ENCODE peak calls at places on chromosomes 1 and 21, in four cellular contexts. One of them, this sample, is unnamed.

GRCh38 chr1:43185021-43185420 is 12.9 kb downstream of the CFAP57 start:
- DNase-seq in GM12878: no peak
- DNase-seq in HepG2: no peak
- DNase-seq in K562: no peak
- DNase-seq in this sample: no peak

GRCh38 chr1:236292425-236292824 is 10.7 kb upstream of the ERO1B start:
- DNase-seq in GM12878: no peak
- DNase-seq in HepG2: no peak
- DNase-seq in K562: no peak
- DNase-seq in this sample: no peak

GRCh38 chr1:233440952-233441401 is 113.5 kb downstream of the MAP3K21 start:
- DNase-seq in GM12878: peak
- DNase-seq in HepG2: peak
- DNase-seq in K562: peak
- DNase-seq in this sample: peak

GRCh38 chr1:44086722-44087474 is 31.7 kb upstream of the KLF17 start:
- DNase-seq in GM12878: no peak
- DNase-seq in HepG2: no peak
- DNase-seq in K562: no peak
- DNase-seq in this sample: no peak

GRCh38 chr1:164953095-164953494 is 394.1 kb downstream of the PBX1 start:
- DNase-seq in GM12878: no peak
- DNase-seq in HepG2: no peak
- DNase-seq in K562: no peak
- DNase-seq in this sample: no peak

GRCh38 chr1:21902378-21903012 is 34.6 kb downstream of the HSPG2 start:
- DNase-seq in GM12878: no peak
- DNase-seq in HepG2: no peak
- DNase-seq in K562: no peak
- DNase-seq in this sample: no peak

GRCh38 chr1:7422081-7422480 is 349.0 kb upstream of the VAMP3 start:
- DNase-seq in GM12878: no peak
- DNase-seq in HepG2: no peak
- DNase-seq in K562: no peak
- DNase-seq in this sample: peak

GRCh38 chr1:245888809-245889208 is 618.3 kb downstream of the SMYD3 start:
- DNase-seq in GM12878: peak
- DNase-seq in HepG2: peak
- DNase-seq in K562: no peak
- DNase-seq in this sample: peak

GRCh38 chr1:61341426-61341825 is 259.1 kb downstream of the NFIA start:
- DNase-seq in GM12878: no peak
- DNase-seq in HepG2: no peak
- DNase-seq in K562: no peak
- DNase-seq in this sample: no peak

GRCh38 chr1:54153548-54154439 is 994 bp upstream of the CDCP2 start:
- DNase-seq in GM12878: no peak
- DNase-seq in HepG2: peak
- DNase-seq in K562: no peak
- DNase-seq in this sample: peak

GRCh38 chr21:41808094-41808493 is 41.2 kb upstream of the RIPK4 start:
- DNase-seq in GM12878: no peak
- DNase-seq in HepG2: no peak
- DNase-seq in K562: no peak
- DNase-seq in this sample: no peak

GRCh38 chr1:92483442-92484170 is 3.1 kb downstream of the GFI1 start:
- DNase-seq in GM12878: no peak
- DNase-seq in HepG2: no peak
- DNase-seq in K562: no peak
- DNase-seq in this sample: peak

GRCh38 chr1:17098440-17099317 is 20.6 kb downstream of the PADI2 start:
- DNase-seq in GM12878: no peak
- DNase-seq in HepG2: no peak
- DNase-seq in K562: no peak
- DNase-seq in this sample: no peak

GRCh38 chr1:60936052-60936619 is 146.2 kb upstream of the NFIA start:
- DNase-seq in GM12878: no peak
- DNase-seq in HepG2: no peak
- DNase-seq in K562: no peak
- DNase-seq in this sample: no peak

GRCh38 chr1:77143529-77144121 is 75.6 kb downstream of the PIGK start:
- DNase-seq in GM12878: no peak
- DNase-seq in HepG2: no peak
- DNase-seq in K562: no peak
- DNase-seq in this sample: no peak

GRCh38 chr1:9594471-9595155 is 5.9 kb downstream of the TMEM201 start:
- DNase-seq in GM12878: no peak
- DNase-seq in HepG2: no peak
- DNase-seq in K562: no peak
- DNase-seq in this sample: no peak

GRCh38 chr21:34335316-34335715 is 28.5 kb upstream of the KCNE2 start:
- DNase-seq in GM12878: no peak
- DNase-seq in HepG2: no peak
- DNase-seq in K562: no peak
- DNase-seq in this sample: no peak

GRCh38 chr1:214857716-214858115 is 224.8 kb upstream of the KCNK2 start:
- DNase-seq in GM12878: no peak
- DNase-seq in HepG2: no peak
- DNase-seq in K562: no peak
- DNase-seq in this sample: no peak
- TF ChIP-seq CBFB in GM12878: no peak
- TF ChIP-seq CBFB in HepG2: no peak
- TF ChIP-seq CBFB in K562: no peak
- TF ChIP-seq CBFB in this sample: no peak

GRCh38 chr1:78839704-78840277 is 166.7 kb downstream of the ADGRL4 start:
- DNase-seq in GM12878: no peak
- DNase-seq in HepG2: peak
- DNase-seq in K562: peak
- DNase-seq in this sample: peak
- TF ChIP-seq ETV6 in GM12878: no peak
- TF ChIP-seq ETV6 in HepG2: no peak
- TF ChIP-seq ETV6 in K562: no peak
- TF ChIP-seq ETV6 in this sample: no peak

DNA sequence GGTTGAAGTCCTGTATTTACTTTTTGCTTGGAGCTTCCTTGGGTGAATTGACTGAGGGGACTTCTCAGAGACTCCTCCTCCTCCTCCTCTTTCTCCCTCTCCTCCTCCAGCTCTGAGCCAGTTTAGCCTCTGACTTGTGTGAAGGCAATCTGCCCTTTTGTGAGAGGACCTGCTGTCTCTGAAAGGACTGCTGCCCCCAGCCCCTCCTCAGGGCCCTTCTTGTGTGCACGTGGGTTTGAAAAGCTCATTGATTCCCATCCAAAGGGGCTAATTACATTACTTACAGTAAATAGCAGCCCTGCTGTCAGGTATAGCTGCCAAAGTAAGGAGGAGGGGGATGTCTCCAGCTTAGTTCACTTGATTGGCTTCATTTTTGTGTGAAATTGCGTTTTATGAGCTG is 2.0 kb upstream of the LHX9 start:
- DNase-seq in GM12878: no peak
- DNase-seq in HepG2: no peak
- DNase-seq in K562: no peak
- DNase-seq in this sample: no peak
- TF ChIP-seq CBFB in GM12878: no peak
- TF ChIP-seq CBFB in HepG2: no peak
- TF ChIP-seq CBFB in K562: no peak
- TF ChIP-seq CBFB in this sample: no peak

GRCh38 chr1:199132006-199132405 is 493.2 kb downstream of the PTPRC start:
- DNase-seq in GM12878: no peak
- DNase-seq in HepG2: no peak
- DNase-seq in K562: no peak
- DNase-seq in this sample: no peak

GRCh38 chr1:199124351-199124750 is 485.5 kb downstream of the PTPRC start:
- DNase-seq in GM12878: no peak
- DNase-seq in HepG2: no peak
- DNase-seq in K562: no peak
- DNase-seq in this sample: no peak

GRCh38 chr1:199123615-199124014 is 484.8 kb downstream of the PTPRC start:
- DNase-seq in GM12878: no peak
- DNase-seq in HepG2: no peak
- DNase-seq in K562: no peak
- DNase-seq in this sample: no peak

GRCh38 chr1:199129247-199129646 is 490.4 kb downstream of the PTPRC start:
- DNase-seq in GM12878: no peak
- DNase-seq in HepG2: no peak
- DNase-seq in K562: no peak
- DNase-seq in this sample: no peak
- TF ChIP-seq ETV6 in GM12878: no peak
- TF ChIP-seq ETV6 in HepG2: no peak
- TF ChIP-seq ETV6 in K562: no peak
- TF ChIP-seq ETV6 in this sample: no peak

GRCh38 chr1:153456396-153456795 is 4.1 kb downstream of the S100A7 start:
- DNase-seq in GM12878: no peak
- DNase-seq in HepG2: no peak
- DNase-seq in K562: no peak
- DNase-seq in this sample: no peak
- TF ChIP-seq CBFB in GM12878: no peak
- TF ChIP-seq CBFB in HepG2: no peak
- TF ChIP-seq CBFB in K562: no peak
- TF ChIP-seq CBFB in this sample: no peak

GRCh38 chr21:30227633-30228404 is 11.9 kb upstream of the CLDN8 start:
- DNase-seq in GM12878: no peak
- DNase-seq in HepG2: no peak
- DNase-seq in K562: no peak
- DNase-seq in this sample: no peak
- TF ChIP-seq ETV6 in GM12878: no peak
- TF ChIP-seq ETV6 in HepG2: no peak
- TF ChIP-seq ETV6 in K562: no peak
- TF ChIP-seq ETV6 in this sample: no peak

GRCh38 chr1:201748331-201748730 is 80.6 kb upstream of the IPO9 start:
- DNase-seq in GM12878: no peak
- DNase-seq in HepG2: no peak
- DNase-seq in K562: no peak
- DNase-seq in this sample: no peak
- TF ChIP-seq CBFB in GM12878: no peak
- TF ChIP-seq CBFB in HepG2: no peak
- TF ChIP-seq CBFB in K562: no peak
- TF ChIP-seq CBFB in this sample: no peak

DNA sequence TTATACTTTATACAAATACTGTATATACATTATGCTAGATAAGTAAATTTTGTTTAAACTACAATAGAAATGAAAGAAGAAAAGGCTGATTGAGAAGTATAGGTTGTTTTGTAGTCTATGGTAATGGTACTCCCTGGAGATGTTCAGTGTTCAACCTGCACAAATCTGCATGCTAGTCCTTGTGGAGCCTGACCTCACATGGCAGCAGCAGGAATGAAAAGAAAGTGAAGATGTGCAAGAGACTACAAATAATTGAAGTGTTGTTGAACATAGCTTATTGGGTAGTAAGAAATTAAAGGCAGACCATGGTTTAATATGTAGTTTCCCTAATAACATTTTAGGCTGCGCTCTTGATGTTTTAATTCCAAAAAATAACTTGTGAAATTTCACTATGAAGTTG is 201.2 kb downstream of the TGFB2 start:
- DNase-seq in GM12878: no peak
- DNase-seq in HepG2: no peak
- DNase-seq in K562: no peak
- DNase-seq in this sample: no peak
- TF ChIP-seq ETV6 in GM12878: no peak
- TF ChIP-seq ETV6 in HepG2: no peak
- TF ChIP-seq ETV6 in K562: no peak
- TF ChIP-seq ETV6 in this sample: no peak

GRCh38 chr1:158999301-159000069 is 10.2 kb upstream of the IFI16 start:
- DNase-seq in GM12878: no peak
- DNase-seq in HepG2: no peak
- DNase-seq in K562: no peak
- DNase-seq in this sample: peak
- TF ChIP-seq CBFB in GM12878: no peak
- TF ChIP-seq CBFB in HepG2: no peak
- TF ChIP-seq CBFB in K562: no peak
- TF ChIP-seq CBFB in this sample: no peak

This sample was measured in WTC11.